ENCODE peak calls at places on chromosomes 1 and 21, in four cellular contexts. V, B, T and I are unnamed samples.
A peak's percentile ranks its signal among the peaks of the same experiment; 100 is the strongest.

GRCh38 chr1:63592536-63593302 is 492 bp upstream of the PGM1 start:
- DNase-seq in V (no peak), B (peak; percentile 20), T (peak; percentile 66), I (no peak)

GRCh38 chr21:20330652-20331051 is 667.6 kb upstream of the NCAM2 start:
- DNase-seq in B (no peak), T (no peak), V (no peak), I (no peak)

GRCh38 chr1:29504266-29504665 is 267.9 kb downstream of the PTPRU start:
- DNase-seq in V (no peak), T (no peak), B (no peak), I (no peak)

GRCh38 chr1:7252411-7253117 is 467.3 kb downstream of the CAMTA1 start:
- DNase-seq in T (no peak), B (no peak), V (no peak), I (no peak)

GRCh38 chr1:23098463-23099170 is 70.0 kb downstream of the LUZP1 start:
- DNase-seq in T (peak; percentile 62), V (peak; percentile 74), B (no peak), I (peak; percentile 71)

GRCh38 chr1:202794049-202794725 is 14.0 kb downstream of the KDM5B start:
- DNase-seq in B (no peak), V (no peak), T (no peak), I (no peak)

GRCh38 chr1:239792157-239792556 is 299.5 kb upstream of the FMN2 start:
- DNase-seq in B (no peak), V (no peak), T (no peak), I (no peak)

GRCh38 chr1:29971703-29972102 is 735.4 kb downstream of the PTPRU start:
- DNase-seq in B (no peak), T (no peak), V (no peak), I (no peak)

GRCh38 chr1:87093286-87093685 is 178.9 kb downstream of the HS2ST1 start:
- DNase-seq in V (no peak), T (no peak), B (no peak), I (no peak)

GRCh38 chr1:205989786-205990185 is 13.4 kb downstream of the RAB7B start:
- DNase-seq in T (no peak), B (no peak), V (no peak), I (no peak)

GRCh38 chr1:22471078-22471477 is 19.4 kb downstream of the ZBTB40 start:
- DNase-seq in T (no peak), B (no peak), V (no peak), I (no peak)

GRCh38 chr1:167509587-167509986 is 8.7 kb downstream of the CD247 start:
- DNase-seq in B (no peak), T (no peak), V (peak; percentile 4), I (no peak)

GRCh38 chr1:78143673-78144072 is 97.9 kb downstream of the GIPC2 start:
- DNase-seq in V (no peak), T (peak; percentile 27), B (no peak), I (no peak)

GRCh38 chr1:177983087-177983823 is 13.4 kb upstream of the SEC16B start:
- DNase-seq in V (no peak), B (no peak), T (no peak), I (no peak)

GRCh38 chr1:84430519-84430918 is 32.2 kb downstream of the DNASE2B start:
- DNase-seq in T (no peak), B (no peak), V (no peak), I (no peak)
- TF ChIP-seq FOXK2 in T (no peak), B (no peak), V (no peak), I (no peak)

GRCh38 chr21:42189860-42190491 is 29.0 kb upstream of the ABCG1 start:
- DNase-seq in B (no peak), V (no peak), T (no peak), I (no peak)
- TF ChIP-seq BHLHE40 in B (no peak), V (no peak), T (no peak), I (no peak)

GRCh38 chr1:223129229-223129851 is 13.7 kb downstream of the TLR5 start:
- DNase-seq in V (peak; percentile 89), T (peak; percentile 19), B (no peak), I (peak; percentile 79)
- TF ChIP-seq FOXK2 in V (no peak), T (no peak), B (no peak), I (no peak)

DNA sequence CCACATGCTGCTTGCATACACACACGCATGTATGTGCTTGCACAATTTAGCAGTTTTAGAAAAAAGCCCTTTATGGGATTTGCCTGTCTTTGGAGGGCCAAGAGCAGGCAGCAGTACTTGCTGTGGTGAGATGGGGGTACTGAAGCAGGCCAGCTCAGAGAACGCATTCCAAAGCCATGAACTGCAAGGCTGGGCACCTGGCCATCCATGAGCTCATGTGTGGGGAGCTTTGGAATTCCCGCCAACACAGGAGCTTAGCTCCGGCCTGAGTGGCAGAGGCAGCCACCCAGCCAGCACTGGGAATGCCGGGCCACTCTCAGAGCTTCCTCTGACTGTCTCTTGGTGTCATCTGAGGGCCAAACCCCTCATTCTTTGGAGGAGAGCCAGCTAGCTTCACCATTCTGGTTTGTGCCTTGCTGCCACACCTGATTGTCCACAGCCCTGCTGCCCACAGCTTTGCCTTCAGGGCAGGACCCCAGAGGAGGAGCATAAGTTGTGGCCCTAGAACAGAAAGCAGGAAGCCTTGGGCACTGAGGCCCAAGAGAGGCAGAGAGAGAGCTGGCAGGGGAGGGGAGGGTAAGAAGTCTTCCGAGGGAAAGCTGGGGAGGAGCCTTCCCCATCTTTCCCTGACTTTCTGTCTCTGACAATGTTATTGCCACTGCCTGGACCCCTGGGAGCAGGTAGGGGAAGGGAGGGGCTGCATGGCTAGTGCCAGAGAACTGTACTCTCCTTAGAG is 92.1 kb upstream of the POU3F1 start:
- DNase-seq in T (peak; percentile 35), B (no peak), V (no peak), I (no peak)
- TF ChIP-seq BHLHE40 in T (no peak), B (no peak), V (no peak), I (no peak)

DNA sequence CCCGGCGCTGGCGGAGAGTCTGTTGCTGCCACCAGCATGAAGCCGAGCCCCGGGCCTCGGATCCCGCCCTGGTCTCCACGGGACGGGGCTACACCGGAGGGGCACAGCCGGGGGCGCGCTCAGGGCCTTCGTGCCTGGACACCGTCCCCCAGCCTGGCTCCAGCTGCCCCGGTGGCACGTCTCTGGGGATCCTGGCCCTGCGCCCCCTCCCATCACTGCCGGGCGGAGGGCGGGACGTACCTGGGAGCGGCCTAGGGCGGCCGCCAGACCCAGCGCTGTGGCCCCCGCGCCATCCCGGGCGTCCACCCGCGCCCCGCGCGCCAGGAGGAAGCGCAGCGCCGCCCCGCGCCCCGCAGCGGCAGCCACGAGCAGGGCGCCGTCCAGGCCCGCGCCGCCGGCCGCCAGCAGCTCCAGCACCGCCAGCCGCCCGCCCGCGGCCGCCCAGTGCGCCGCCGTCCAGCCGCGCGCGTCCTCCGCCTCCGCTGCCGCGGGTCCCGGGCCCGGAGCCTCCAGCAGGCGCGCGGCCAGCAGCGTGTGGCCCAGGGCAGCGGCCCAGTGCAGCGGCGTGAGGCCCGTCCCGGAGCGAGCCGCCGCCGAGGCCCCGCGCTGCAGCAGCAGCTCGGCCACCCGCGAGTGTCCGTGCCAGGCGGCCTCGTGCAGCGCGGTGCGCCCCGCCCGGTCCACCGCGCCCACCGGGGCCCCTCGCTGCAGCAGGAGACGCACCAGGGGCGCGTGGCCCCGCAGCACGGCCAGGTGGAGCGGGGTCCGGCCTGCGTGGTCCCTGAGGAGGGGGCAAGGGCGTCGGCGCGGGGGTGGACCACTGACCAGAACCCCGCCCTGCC is 1.0 kb downstream of the ANKRD65 start:
- DNase-seq in B (no peak), V (no peak), T (no peak), I (no peak)
- TF ChIP-seq FOXK2 in B (no peak), V (no peak), T (no peak), I (no peak)

GRCh38 chr1:156528875-156529425 is 28.4 kb upstream of the MEF2D start:
- DNase-seq in B (no peak), V (no peak), T (no peak), I (no peak)
- TF ChIP-seq BHLHE40 in B (no peak), V (no peak), T (no peak), I (no peak)

GRCh38 chr1:44012941-44013609 is 18.2 kb downstream of the SLC6A9 start:
- DNase-seq in B (no peak), V (no peak), T (no peak), I (no peak)
- TF ChIP-seq FOXK2 in B (no peak), V (no peak), T (no peak), I (no peak)

GRCh38 chr1:14117700-14118099 is 417.7 kb downstream of the PRDM2 start:
- DNase-seq in V (no peak), B (no peak), T (no peak), I (no peak)

GRCh38 chr1:14120895-14121294 is 420.9 kb downstream of the PRDM2 start:
- DNase-seq in B (no peak), V (no peak), T (no peak), I (no peak)

GRCh38 chr1:14115976-14116375 is 416.0 kb downstream of the PRDM2 start:
- DNase-seq in V (no peak), T (no peak), B (no peak), I (no peak)

GRCh38 chr1:14113841-14114567 is 414.0 kb downstream of the PRDM2 start:
- DNase-seq in T (no peak), V (peak; percentile 38), B (no peak), I (peak; percentile 48)

GRCh38 chr1:14118691-14119485 is 418.9 kb downstream of the PRDM2 start:
- DNase-seq in B (no peak), V (no peak), T (no peak), I (no peak)
- TF ChIP-seq BHLHE40 in B (no peak), V (no peak), T (no peak), I (no peak)